ENCODE peak calls at places on chromosomes 6 and 20, in seven cellular contexts. P, T, F, S, E, A and I are unnamed samples.

GRCh38 chr6:89527634-89528033 is 94.7 kb downstream of the ANKRD6 start:
- DNase-seq in P (no peak), T (no peak), F (no peak), S (peak; percentile 3), E (no peak), A (no peak), I (no peak)

GRCh38 chr6:148898360-148899005 is 151.7 kb downstream of the UST start:
- DNase-seq in P (no peak), T (no peak), F (no peak), S (no peak), E (no peak), A (peak; percentile 56), I (no peak)

GRCh38 chr6:33694401-33694931 is 17.0 kb downstream of the UQCC2 start:
- DNase-seq in P (no peak), T (no peak), F (no peak), S (no peak), E (peak; percentile 38), A (no peak), I (peak; percentile 39)

GRCh38 chr6:48036316-48036715 is 74.7 kb downstream of the PTCHD4 start:
- DNase-seq in P (no peak), T (no peak), F (no peak), S (no peak), E (peak; percentile 26), A (no peak), I (no peak)

GRCh38 chr6:37160922-37161778 is 8.8 kb upstream of the PIM1 start:
- DNase-seq in P (no peak), T (no peak), F (no peak), S (no peak), E (peak; percentile 76), A (no peak), I (no peak)

GRCh38 chr20:17369506-17369905 is 142.7 kb downstream of the PCSK2 start:
- DNase-seq in P (no peak), T (no peak), F (no peak), S (no peak), E (no peak), A (no peak), I (no peak)

GRCh38 chr6:70725817-70726413 is 58.2 kb downstream of the SMAP1 start:
- DNase-seq in P (no peak), T (no peak), F (no peak), S (no peak), E (peak; percentile 42), A (no peak), I (no peak)

GRCh38 chr20:46959081-46959692 is 64.5 kb downstream of the EYA2 start:
- DNase-seq in P (no peak), T (no peak), F (peak; percentile 80), S (peak; percentile 22), E (peak; percentile 99), A (no peak), I (no peak)

GRCh38 chr6:100057941-100058340 is 63.9 kb upstream of the MCHR2 start:
- DNase-seq in P (no peak), T (no peak), F (no peak), S (no peak), E (peak; percentile 12), A (no peak), I (no peak)

GRCh38 chr6:31057426-31058003 is 47.2 kb downstream of the MUC22 start:
- DNase-seq in P (no peak), T (no peak), F (no peak), S (no peak), E (peak; percentile 63), A (no peak), I (no peak)

GRCh38 chr6:168915855-168916254 is 337.8 kb downstream of the THBS2 start:
- DNase-seq in P (no peak), T (no peak), F (no peak), S (no peak), E (no peak), A (no peak), I (no peak)

GRCh38 chr6:125414507-125414906 is 112.7 kb upstream of the HDDC2 start:
- DNase-seq in P (no peak), T (no peak), F (no peak), S (no peak), E (no peak), A (no peak), I (no peak)

GRCh38 chr6:41801380-41801779 is 13.9 kb downstream of the TOMM6 start:
- DNase-seq in P (no peak), T (no peak), F (no peak), S (no peak), E (peak; percentile 38), A (no peak), I (no peak)

GRCh38 chr6:119273287-119273686 is 76.3 kb downstream of the MAN1A1 start:
- DNase-seq in P (no peak), T (no peak), F (no peak), S (no peak), E (no peak), A (no peak), I (no peak)

GRCh38 chr20:44601801-44602204 is 19.4 kb downstream of the PKIG start:
- DNase-seq in P (peak; percentile 87), T (peak; percentile 51), F (no peak), S (no peak), E (peak; percentile 87), A (peak; percentile 82), I (peak; percentile 80)

GRCh38 chr6:42402184-42402583 is 49.5 kb downstream of the TRERF1 start:
- DNase-seq in P (no peak), T (no peak), F (no peak), S (peak; percentile 58), E (peak; percentile 58), A (no peak), I (no peak)

GRCh38 chr20:2539341-2539740 is 3.0 kb downstream of the TMC2 start:
- DNase-seq in P (no peak), T (no peak), F (no peak), S (no peak), E (no peak), A (no peak), I (no peak)

GRCh38 chr6:118945217-118945616 is 10.3 kb upstream of the MCM9 start:
- DNase-seq in P (no peak), T (no peak), F (no peak), S (no peak), E (no peak), A (no peak), I (no peak)

GRCh38 chr6:86516087-86516486 is 421.2 kb upstream of the HTR1E start:
- DNase-seq in P (no peak), T (no peak), F (no peak), S (no peak), E (no peak), A (no peak), I (no peak)

GRCh38 chr6:31053873-31054272 is 43.6 kb downstream of the MUC22 start:
- DNase-seq in P (peak; percentile 11), T (no peak), F (no peak), S (no peak), E (no peak), A (no peak), I (no peak)

DNA sequence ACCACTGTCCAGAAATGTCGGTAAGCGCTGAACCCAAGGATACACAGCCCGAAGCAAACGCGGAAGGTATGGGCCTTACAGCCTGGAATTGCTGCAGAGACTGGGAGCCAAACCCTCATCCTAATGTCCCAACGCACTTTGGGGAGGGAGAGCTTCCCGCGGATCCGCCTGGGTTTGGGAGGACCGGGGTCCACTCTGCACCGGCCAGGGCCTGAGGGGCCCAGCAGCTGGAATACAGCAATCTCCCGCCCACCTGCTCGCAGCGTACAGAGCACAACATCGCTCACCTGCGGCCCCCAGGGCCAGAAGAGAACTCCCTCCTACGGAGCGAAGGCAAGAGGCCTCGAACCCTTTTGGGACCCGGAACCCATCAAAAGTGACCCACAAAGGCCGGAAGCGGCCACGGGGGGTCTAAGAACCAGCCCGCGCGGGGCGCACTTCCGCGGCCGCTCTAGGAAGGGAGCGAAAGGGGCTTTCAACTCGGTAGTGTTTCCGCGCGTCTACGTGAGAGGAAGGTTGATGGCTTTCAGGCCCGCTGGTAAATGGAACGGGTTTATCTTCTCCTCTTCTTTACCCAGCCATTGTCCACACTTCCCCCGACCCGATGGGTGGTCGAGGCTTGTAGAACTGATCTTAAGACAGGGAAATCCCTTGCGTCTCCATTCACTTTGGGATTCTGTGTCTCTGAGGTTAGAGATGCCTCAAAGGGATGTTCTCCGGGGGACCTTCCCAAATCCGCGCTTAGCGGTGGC is at the start of gene ZSCAN12:
- DNase-seq in P (peak; percentile 77), T (peak; percentile 85), F (peak; percentile 31), S (no peak), E (peak; percentile 89), A (peak; percentile 93), I (peak; percentile 86)
- TF ChIP-seq POLR2A in P (no peak), T (no peak), F (peak; percentile 31), S (no peak), E (peak; percentile 76), A (no peak), I (no peak)

DNA sequence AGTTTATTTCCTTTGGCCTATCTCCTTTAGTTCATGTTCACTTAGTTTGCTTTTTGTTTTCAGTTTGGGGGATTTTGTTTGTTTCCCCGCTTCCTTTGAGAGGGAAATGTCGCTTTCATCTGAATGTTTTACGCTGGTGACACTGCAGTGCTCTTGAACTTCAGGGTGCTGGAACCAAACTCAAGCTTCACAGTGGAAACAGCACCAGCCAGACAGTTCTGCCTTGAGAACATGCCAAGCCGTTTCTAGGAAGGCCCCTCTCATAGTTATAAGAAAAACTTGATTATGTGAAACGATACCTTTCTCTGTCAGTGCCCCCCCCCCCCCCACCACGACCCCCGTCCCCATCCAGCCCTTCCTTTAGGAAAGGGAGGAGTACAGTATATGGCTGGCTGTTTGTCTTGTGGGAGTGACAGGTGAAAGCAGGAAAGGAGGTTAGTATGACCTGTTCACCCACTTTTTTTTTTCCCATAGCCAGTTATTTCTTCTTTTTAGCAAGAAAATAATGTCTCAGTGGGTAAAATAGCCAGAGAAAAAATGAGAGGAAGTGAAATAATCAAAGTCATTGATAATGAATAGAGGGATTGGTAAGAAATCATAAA is 130.1 kb downstream of the LRRC1 start:
- DNase-seq in P (no peak), T (no peak), F (no peak), S (no peak), E (no peak), A (no peak), I (no peak)
- H3K27ac ChIP-seq in P (no peak overlapping the region), T (peak overlapping the region; percentile 59), F (no peak overlapping the region), S (no peak overlapping the region), E (no peak overlapping the region), A (no peak overlapping the region), I (no peak overlapping the region)

GRCh38 chr20:62172666-62173065 is 10.2 kb upstream of the MTG2 start:
- DNase-seq in P (no peak), T (no peak), F (no peak), S (no peak), E (no peak), A (no peak), I (no peak)

GRCh38 chr20:62174021-62174804 is 8.6 kb upstream of the MTG2 start:
- DNase-seq in P (no peak), T (no peak), F (no peak), S (no peak), E (no peak), A (no peak), I (no peak)

GRCh38 chr20:62170536-62170935 is 12.3 kb upstream of the MTG2 start:
- DNase-seq in P (no peak), T (no peak), F (no peak), S (no peak), E (no peak), A (no peak), I (no peak)

GRCh38 chr20:62168890-62169435 is 13.9 kb upstream of the MTG2 start:
- DNase-seq in P (no peak), T (no peak), F (no peak), S (no peak), E (no peak), A (no peak), I (no peak)

GRCh38 chr20:62171245-62171644 is 11.6 kb upstream of the MTG2 start:
- DNase-seq in P (no peak), T (no peak), F (no peak), S (no peak), E (no peak), A (no peak), I (no peak)
- TF ChIP-seq POLR2A in P (no peak), T (no peak), F (no peak), S (no peak), E (no peak), A (no peak), I (no peak)

GRCh38 chr6:155417454-155417853 is 38.2 kb downstream of the NOX3 start:
- DNase-seq in P (no peak), T (no peak), F (no peak), S (no peak), E (peak; percentile 16), A (no peak), I (no peak)
- H3K27ac ChIP-seq in P (no peak overlapping the region), T (peak overlapping the region; percentile 31), F (no peak overlapping the region), S (no peak overlapping the region), E (peak overlapping the region; percentile 3), A (no peak overlapping the region), I (no peak overlapping the region)